ENCODE peak calls at places on chromosomes 7 and 10, in ten cellular contexts. One of them, this sample, is unnamed. For H3K4me1, the result is how much of the 10 kb centered on the place peaks cover.

GRCh38 chr10:97483526-97483925 is 14.7 kb downstream of the MMS19 start:
- DNase-seq in psoas muscle: no peak
- DNase-seq in transverse colon: no peak
- DNase-seq in ovary: no peak
- DNase-seq in left ventricle myocardium inferior: no peak
- DNase-seq in fibroblast of lung: no peak
- DNase-seq in pancreas: no peak
- DNase-seq in A549: no peak
- DNase-seq in IMR-90: peak
- DNase-seq in cardiac muscle cell: no peak
- DNase-seq in this sample: no peak

GRCh38 chr10:14971867-14972448 is 12.8 kb downstream of the MEIG1 start:
- DNase-seq in A549: peak
- DNase-seq in IMR-90: no peak
- DNase-seq in left ventricle myocardium inferior: no peak
- DNase-seq in psoas muscle: no peak
- DNase-seq in fibroblast of lung: no peak
- DNase-seq in ovary: no peak
- DNase-seq in cardiac muscle cell: peak
- DNase-seq in pancreas: no peak
- DNase-seq in transverse colon: peak
- DNase-seq in this sample: peak

GRCh38 chr7:128906766-128907559 is 3.5 kb downstream of the KCP start:
- DNase-seq in IMR-90: no peak
- DNase-seq in left ventricle myocardium inferior: no peak
- DNase-seq in ovary: no peak
- DNase-seq in psoas muscle: no peak
- DNase-seq in transverse colon: no peak
- DNase-seq in pancreas: peak
- DNase-seq in fibroblast of lung: no peak
- DNase-seq in cardiac muscle cell: no peak
- DNase-seq in A549: no peak
- DNase-seq in this sample: no peak

GRCh38 chr10:22984066-22984465 is 56.2 kb downstream of the ARMC3 start:
- DNase-seq in A549: no peak
- DNase-seq in fibroblast of lung: no peak
- DNase-seq in cardiac muscle cell: no peak
- DNase-seq in pancreas: no peak
- DNase-seq in transverse colon: no peak
- DNase-seq in ovary: no peak
- DNase-seq in psoas muscle: no peak
- DNase-seq in left ventricle myocardium inferior: no peak
- DNase-seq in IMR-90: no peak
- DNase-seq in this sample: no peak

GRCh38 chr7:99070361-99070760 is 73.5 kb downstream of the SMURF1 start:
- DNase-seq in pancreas: no peak
- DNase-seq in transverse colon: no peak
- DNase-seq in ovary: no peak
- DNase-seq in fibroblast of lung: no peak
- DNase-seq in cardiac muscle cell: no peak
- DNase-seq in IMR-90: no peak
- DNase-seq in psoas muscle: no peak
- DNase-seq in left ventricle myocardium inferior: no peak
- DNase-seq in A549: no peak
- DNase-seq in this sample: no peak

GRCh38 chr7:157791666-157792065 is 454.9 kb downstream of the DNAJB6 start:
- DNase-seq in ovary: no peak
- DNase-seq in transverse colon: no peak
- DNase-seq in pancreas: no peak
- DNase-seq in fibroblast of lung: no peak
- DNase-seq in left ventricle myocardium inferior: no peak
- DNase-seq in A549: no peak
- DNase-seq in IMR-90: no peak
- DNase-seq in psoas muscle: no peak
- DNase-seq in cardiac muscle cell: no peak
- DNase-seq in this sample: no peak

GRCh38 chr7:155265960-155266359 is 31.7 kb upstream of the INSIG1 start:
- DNase-seq in ovary: no peak
- DNase-seq in left ventricle myocardium inferior: no peak
- DNase-seq in cardiac muscle cell: no peak
- DNase-seq in transverse colon: no peak
- DNase-seq in fibroblast of lung: no peak
- DNase-seq in pancreas: no peak
- DNase-seq in psoas muscle: no peak
- DNase-seq in A549: no peak
- DNase-seq in IMR-90: no peak
- DNase-seq in this sample: no peak

GRCh38 chr7:46091071-46091470 is 170.0 kb upstream of the IGFBP3 start:
- DNase-seq in transverse colon: no peak
- DNase-seq in IMR-90: no peak
- DNase-seq in fibroblast of lung: no peak
- DNase-seq in cardiac muscle cell: no peak
- DNase-seq in ovary: no peak
- DNase-seq in A549: no peak
- DNase-seq in psoas muscle: no peak
- DNase-seq in left ventricle myocardium inferior: no peak
- DNase-seq in pancreas: no peak
- DNase-seq in this sample: no peak

GRCh38 chr10:89092439-89092838 is 101.8 kb downstream of the FAS start:
- DNase-seq in transverse colon: no peak
- DNase-seq in fibroblast of lung: no peak
- DNase-seq in IMR-90: no peak
- DNase-seq in ovary: no peak
- DNase-seq in pancreas: no peak
- DNase-seq in cardiac muscle cell: no peak
- DNase-seq in psoas muscle: no peak
- DNase-seq in left ventricle myocardium inferior: no peak
- DNase-seq in A549: no peak
- DNase-seq in this sample: no peak

GRCh38 chr10:71270301-71270777 is 48.7 kb upstream of the SLC29A3 start:
- DNase-seq in cardiac muscle cell: peak
- DNase-seq in transverse colon: peak
- DNase-seq in psoas muscle: no peak
- DNase-seq in left ventricle myocardium inferior: no peak
- DNase-seq in A549: peak
- DNase-seq in ovary: no peak
- DNase-seq in IMR-90: peak
- DNase-seq in fibroblast of lung: peak
- DNase-seq in pancreas: no peak
- DNase-seq in this sample: peak

GRCh38 chr10:44030132-44030531 is 354.8 kb downstream of the CXCL12 start:
- DNase-seq in pancreas: no peak
- DNase-seq in A549: no peak
- DNase-seq in transverse colon: no peak
- DNase-seq in IMR-90: no peak
- DNase-seq in left ventricle myocardium inferior: no peak
- DNase-seq in fibroblast of lung: no peak
- DNase-seq in cardiac muscle cell: no peak
- DNase-seq in ovary: no peak
- DNase-seq in psoas muscle: no peak
- DNase-seq in this sample: no peak

DNA sequence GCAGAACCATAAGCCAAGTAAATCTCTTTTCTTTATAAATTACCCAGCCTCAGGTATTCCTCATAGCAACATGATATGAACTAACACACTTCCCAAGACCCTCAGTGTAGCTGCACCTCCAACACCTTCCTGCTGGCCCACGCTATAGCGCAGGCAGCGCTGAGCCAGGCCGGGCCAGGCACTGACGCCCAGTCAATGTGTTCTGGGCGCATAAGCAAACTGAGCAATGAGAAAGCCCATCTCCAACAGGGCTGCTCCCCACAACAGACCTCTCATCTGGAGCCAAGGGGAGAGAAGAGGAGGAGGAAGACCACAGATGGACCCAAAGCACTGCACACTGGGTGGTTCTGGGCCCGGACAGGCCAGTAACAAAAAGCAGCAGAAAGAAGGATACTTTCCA is 40.8 kb downstream of the FAM53B start:
- DNase-seq in left ventricle myocardium inferior: no peak
- DNase-seq in ovary: peak
- DNase-seq in transverse colon: no peak
- DNase-seq in pancreas: no peak
- DNase-seq in cardiac muscle cell: no peak
- DNase-seq in psoas muscle: peak
- DNase-seq in A549: no peak
- DNase-seq in fibroblast of lung: no peak
- DNase-seq in IMR-90: no peak
- DNase-seq in this sample: no peak
- H3K4me1 ChIP-seq in left ventricle myocardium inferior: half or more
- H3K4me1 ChIP-seq in ovary: half or more
- H3K4me1 ChIP-seq in transverse colon: half or more
- H3K4me1 ChIP-seq in pancreas: under half
- H3K4me1 ChIP-seq in cardiac muscle cell: under half
- H3K4me1 ChIP-seq in psoas muscle: half or more
- H3K4me1 ChIP-seq in A549: under half
- H3K4me1 ChIP-seq in fibroblast of lung: under half
- H3K4me1 ChIP-seq in IMR-90: under half
- H3K4me1 ChIP-seq in this sample: half or more

DNA sequence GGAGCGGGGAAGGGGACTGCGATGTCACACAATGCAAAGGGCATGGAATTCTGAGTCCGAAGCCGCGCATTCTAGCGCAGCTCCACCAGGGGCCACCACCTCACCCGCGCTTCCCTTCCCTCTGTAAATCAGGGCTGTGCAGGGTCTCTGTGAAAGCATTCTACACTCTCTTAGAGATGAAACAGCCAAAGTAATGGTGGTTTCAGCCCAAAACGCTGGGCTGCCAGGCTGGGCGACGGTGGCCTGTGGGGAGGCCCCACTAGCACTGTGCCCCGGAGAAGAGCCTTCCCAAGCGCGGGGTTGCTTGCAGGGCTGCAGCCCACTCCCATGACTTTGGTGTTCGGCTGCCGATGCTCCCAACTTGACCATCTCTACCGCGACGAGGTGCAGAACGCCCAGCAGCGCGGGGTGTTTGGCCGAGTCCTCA is 11.4 kb downstream of the ATG9B start:
- DNase-seq in psoas muscle: no peak
- DNase-seq in ovary: no peak
- DNase-seq in fibroblast of lung: peak
- DNase-seq in transverse colon: no peak
- DNase-seq in pancreas: no peak
- DNase-seq in IMR-90: no peak
- DNase-seq in A549: peak
- DNase-seq in cardiac muscle cell: peak
- DNase-seq in left ventricle myocardium inferior: no peak
- DNase-seq in this sample: no peak
- TF ChIP-seq CTCF in psoas muscle: peak
- TF ChIP-seq CTCF in ovary: no peak
- TF ChIP-seq CTCF in fibroblast of lung: peak
- TF ChIP-seq CTCF in transverse colon: peak
- TF ChIP-seq CTCF in pancreas: no peak
- TF ChIP-seq CTCF in IMR-90: peak
- TF ChIP-seq CTCF in A549: peak
- TF ChIP-seq CTCF in cardiac muscle cell: peak
- TF ChIP-seq CTCF in left ventricle myocardium inferior: peak
- TF ChIP-seq CTCF in this sample: peak

GRCh38 chr7:234712-235553 is 42.6 kb downstream of the FAM20C start:
- DNase-seq in left ventricle myocardium inferior: peak
- DNase-seq in fibroblast of lung: no peak
- DNase-seq in cardiac muscle cell: no peak
- DNase-seq in A549: peak
- DNase-seq in ovary: no peak
- DNase-seq in pancreas: peak
- DNase-seq in IMR-90: peak
- DNase-seq in psoas muscle: peak
- DNase-seq in transverse colon: peak
- DNase-seq in this sample: peak

GRCh38 chr7:240128-240676 is 47.8 kb downstream of the FAM20C start:
- DNase-seq in fibroblast of lung: no peak
- DNase-seq in left ventricle myocardium inferior: no peak
- DNase-seq in psoas muscle: no peak
- DNase-seq in A549: no peak
- DNase-seq in transverse colon: no peak
- DNase-seq in cardiac muscle cell: no peak
- DNase-seq in pancreas: no peak
- DNase-seq in IMR-90: no peak
- DNase-seq in ovary: no peak
- DNase-seq in this sample: no peak

GRCh38 chr7:235576-236395 is 43.4 kb downstream of the FAM20C start:
- DNase-seq in transverse colon: no peak
- DNase-seq in pancreas: peak
- DNase-seq in fibroblast of lung: no peak
- DNase-seq in IMR-90: no peak
- DNase-seq in left ventricle myocardium inferior: peak
- DNase-seq in A549: no peak
- DNase-seq in ovary: peak
- DNase-seq in cardiac muscle cell: no peak
- DNase-seq in psoas muscle: peak
- DNase-seq in this sample: no peak

GRCh38 chr7:236967-237366 is 44.6 kb downstream of the FAM20C start:
- DNase-seq in pancreas: no peak
- DNase-seq in transverse colon: no peak
- DNase-seq in cardiac muscle cell: peak
- DNase-seq in left ventricle myocardium inferior: no peak
- DNase-seq in fibroblast of lung: no peak
- DNase-seq in A549: no peak
- DNase-seq in psoas muscle: no peak
- DNase-seq in ovary: no peak
- DNase-seq in IMR-90: no peak
- DNase-seq in this sample: no peak

GRCh38 chr7:237385-237784 is 45.0 kb downstream of the FAM20C start:
- DNase-seq in A549: no peak
- DNase-seq in pancreas: no peak
- DNase-seq in fibroblast of lung: no peak
- DNase-seq in transverse colon: no peak
- DNase-seq in psoas muscle: no peak
- DNase-seq in ovary: no peak
- DNase-seq in left ventricle myocardium inferior: no peak
- DNase-seq in IMR-90: no peak
- DNase-seq in cardiac muscle cell: no peak
- DNase-seq in this sample: no peak
- H3K4me1 ChIP-seq in A549: under half
- H3K4me1 ChIP-seq in pancreas: under half
- H3K4me1 ChIP-seq in fibroblast of lung: under half
- H3K4me1 ChIP-seq in transverse colon: under half
- H3K4me1 ChIP-seq in psoas muscle: half or more
- H3K4me1 ChIP-seq in ovary: under half
- H3K4me1 ChIP-seq in left ventricle myocardium inferior: under half
- H3K4me1 ChIP-seq in IMR-90: under half
- H3K4me1 ChIP-seq in cardiac muscle cell: under half
- H3K4me1 ChIP-seq in this sample: under half

DNA sequence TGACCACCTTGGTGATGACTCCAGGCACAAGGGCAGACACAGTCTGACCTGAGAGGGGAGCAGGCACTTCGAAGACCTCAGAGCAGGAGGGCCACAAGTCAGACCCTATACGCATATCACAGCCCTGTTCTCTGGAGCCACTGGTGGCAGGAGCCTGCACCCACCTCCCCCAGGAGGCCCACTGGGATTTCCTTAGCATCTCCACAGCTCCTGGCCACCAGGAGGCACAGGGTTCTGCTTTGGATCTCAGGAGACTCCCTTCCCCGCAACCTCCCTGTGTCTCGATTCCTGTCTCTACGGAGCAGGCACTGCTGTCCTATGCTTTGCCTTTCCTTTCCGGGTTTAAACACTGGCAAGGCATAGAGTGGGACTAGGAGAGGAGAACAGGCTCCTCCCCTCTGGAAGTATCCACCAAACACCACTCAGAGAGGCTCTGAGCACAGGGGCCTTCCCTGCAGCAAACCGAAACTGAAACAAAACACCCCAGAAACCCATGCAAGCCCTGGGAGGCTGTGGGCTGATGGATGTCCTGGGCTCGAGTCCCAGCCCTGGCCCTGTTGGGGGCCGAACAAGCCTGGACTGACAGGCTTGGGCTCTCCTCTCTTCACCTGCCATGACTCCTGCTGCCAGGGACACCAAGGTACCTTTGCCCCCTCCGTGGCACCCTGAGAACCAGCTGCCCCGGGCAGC is 166.3 kb downstream of the NEURL1 start:
- DNase-seq in IMR-90: peak
- DNase-seq in fibroblast of lung: peak
- DNase-seq in pancreas: peak
- DNase-seq in A549: no peak
- DNase-seq in cardiac muscle cell: no peak
- DNase-seq in left ventricle myocardium inferior: peak
- DNase-seq in transverse colon: peak
- DNase-seq in psoas muscle: no peak
- DNase-seq in ovary: peak
- DNase-seq in this sample: peak
- TF ChIP-seq CTCF in IMR-90: peak
- TF ChIP-seq CTCF in fibroblast of lung: peak
- TF ChIP-seq CTCF in pancreas: no peak
- TF ChIP-seq CTCF in A549: no peak
- TF ChIP-seq CTCF in cardiac muscle cell: peak
- TF ChIP-seq CTCF in left ventricle myocardium inferior: no peak
- TF ChIP-seq CTCF in transverse colon: no peak
- TF ChIP-seq CTCF in psoas muscle: no peak
- TF ChIP-seq CTCF in ovary: peak
- TF ChIP-seq CTCF in this sample: no peak

This sample was measured in adrenal gland.